ENCODE peak calls at places on chromosomes 4 and X, in five cellular contexts. L is naive thymus-derived CD8-positive, alpha-beta T cell; Y is anterior cingulate cortex; M is NCI-H1436; X is MM.1S. V is an unnamed sample.

GRCh38 chr4:182562350-182562749 is 319.1 kb downstream of the TENM3 start:
- DNase-seq in M (no peak), Y (no peak), X (no peak), L (no peak), V (no peak)

GRCh38 chr4:164700471-164700870 is 53.5 kb upstream of the SMIM31 start:
- DNase-seq in L (no peak), M (peak), Y (no peak), X (no peak), V (no peak)

GRCh38 chrX:110847334-110847733 is 51.7 kb upstream of the CHRDL1 start:
- DNase-seq in Y (no peak), X (peak), L (peak), M (peak), V (no peak)

GRCh38 chr4:24260922-24261581 is 323.3 kb downstream of the DHX15 start:
- DNase-seq in M (no peak), L (no peak), X (no peak), Y (no peak), V (no peak)

GRCh38 chr4:6011686-6012085 is 6.5 kb downstream of the C4orf50 start:
- DNase-seq in X (no peak), L (no peak), Y (peak), M (no peak), V (peak)

GRCh38 chr4:20618010-20618409 is 82.2 kb upstream of the PACRGL start:
- DNase-seq in M (no peak), Y (no peak), L (no peak), X (no peak), V (no peak)

GRCh38 chr4:113773014-113773413 is 11.5 kb upstream of the CAMK2D start:
- DNase-seq in L (peak), X (no peak), M (no peak), Y (no peak), V (no peak)

GRCh38 chrX:49212861-49213260 is 12.9 kb upstream of the SYP start:
- DNase-seq in M (no peak), L (no peak), X (no peak), Y (no peak), V (no peak)

GRCh38 chr4:8328456-8328855 is 58.9 kb downstream of the HTRA3 start:
- DNase-seq in X (no peak), Y (no peak), M (no peak), L (no peak), V (no peak)

GRCh38 chr4:174538123-174538875 is 16.0 kb upstream of the HPGD start:
- DNase-seq in M (no peak), Y (no peak), X (no peak), L (no peak), V (no peak)